ENCODE peak calls at places on chromosomes 16 and 17, in eight cellular contexts. One of them, this sample, is unnamed.
A peak's percentile ranks its signal among the peaks of the same experiment; 100 is the strongest.

GRCh38 chr16:76946879-76947278 is 244.1 kb upstream of the MON1B start:
- DNase-seq in WTC11: no peak
- DNase-seq in frontal cortex: peak; percentile 3
- DNase-seq in naive B cell: no peak
- DNase-seq in iPS-NIHi11: no peak
- DNase-seq in naive thymus-derived CD4-positive, alpha-beta T cell: no peak
- DNase-seq in activated naive CD4-positive, alpha-beta T cell: no peak
- DNase-seq in epithelial cell of prostate: peak; percentile 62
- DNase-seq in this sample: no peak

GRCh38 chr16:8855051-8855786 is 13.6 kb downstream of the CARHSP1 start:
- DNase-seq in WTC11: no peak
- DNase-seq in frontal cortex: no peak
- DNase-seq in naive B cell: no peak
- DNase-seq in iPS-NIHi11: no peak
- DNase-seq in naive thymus-derived CD4-positive, alpha-beta T cell: no peak
- DNase-seq in activated naive CD4-positive, alpha-beta T cell: no peak
- DNase-seq in epithelial cell of prostate: no peak
- DNase-seq in this sample: no peak

GRCh38 chr17:4110152-4110551 is 32.7 kb downstream of the ZZEF1 start:
- DNase-seq in WTC11: no peak
- DNase-seq in frontal cortex: no peak
- DNase-seq in naive B cell: no peak
- DNase-seq in iPS-NIHi11: no peak
- DNase-seq in naive thymus-derived CD4-positive, alpha-beta T cell: no peak
- DNase-seq in activated naive CD4-positive, alpha-beta T cell: no peak
- DNase-seq in epithelial cell of prostate: no peak
- DNase-seq in this sample: no peak

GRCh38 chr17:41678907-41679739 is 9.6 kb upstream of the EIF1 start:
- DNase-seq in WTC11: no peak
- DNase-seq in frontal cortex: no peak
- DNase-seq in naive B cell: peak; percentile 39
- DNase-seq in iPS-NIHi11: no peak
- DNase-seq in naive thymus-derived CD4-positive, alpha-beta T cell: peak; percentile 61
- DNase-seq in activated naive CD4-positive, alpha-beta T cell: no peak
- DNase-seq in epithelial cell of prostate: no peak
- DNase-seq in this sample: peak; percentile 51

GRCh38 chr16:83972256-83973008 is 4.4 kb downstream of the NECAB2 start:
- DNase-seq in WTC11: no peak
- DNase-seq in frontal cortex: no peak
- DNase-seq in naive B cell: no peak
- DNase-seq in iPS-NIHi11: no peak
- DNase-seq in naive thymus-derived CD4-positive, alpha-beta T cell: no peak
- DNase-seq in activated naive CD4-positive, alpha-beta T cell: no peak
- DNase-seq in epithelial cell of prostate: no peak
- DNase-seq in this sample: no peak

GRCh38 chr17:82490512-82491195 is 28.9 kb upstream of the FOXK2 start:
- DNase-seq in WTC11: no peak
- DNase-seq in frontal cortex: no peak
- DNase-seq in naive B cell: no peak
- DNase-seq in iPS-NIHi11: peak; percentile 12
- DNase-seq in naive thymus-derived CD4-positive, alpha-beta T cell: no peak
- DNase-seq in activated naive CD4-positive, alpha-beta T cell: no peak
- DNase-seq in epithelial cell of prostate: no peak
- DNase-seq in this sample: no peak

GRCh38 chr17:13777003-13777402 is 175.3 kb upstream of the HS3ST3A1 start:
- DNase-seq in WTC11: no peak
- DNase-seq in frontal cortex: no peak
- DNase-seq in naive B cell: no peak
- DNase-seq in iPS-NIHi11: no peak
- DNase-seq in naive thymus-derived CD4-positive, alpha-beta T cell: no peak
- DNase-seq in activated naive CD4-positive, alpha-beta T cell: no peak
- DNase-seq in epithelial cell of prostate: no peak
- DNase-seq in this sample: no peak

GRCh38 chr17:70034158-70034557 is 40.9 kb upstream of the KCNJ16 start:
- DNase-seq in WTC11: no peak
- DNase-seq in frontal cortex: no peak
- DNase-seq in naive B cell: no peak
- DNase-seq in iPS-NIHi11: no peak
- DNase-seq in naive thymus-derived CD4-positive, alpha-beta T cell: no peak
- DNase-seq in activated naive CD4-positive, alpha-beta T cell: no peak
- DNase-seq in epithelial cell of prostate: no peak
- DNase-seq in this sample: no peak

GRCh38 chr16:2749476-2749875 is 3.0 kb upstream of the SRRM2 start:
- DNase-seq in WTC11: no peak
- DNase-seq in frontal cortex: no peak
- DNase-seq in naive B cell: no peak
- DNase-seq in iPS-NIHi11: no peak
- DNase-seq in naive thymus-derived CD4-positive, alpha-beta T cell: no peak
- DNase-seq in activated naive CD4-positive, alpha-beta T cell: no peak
- DNase-seq in epithelial cell of prostate: no peak
- DNase-seq in this sample: no peak

GRCh38 chr17:29062215-29062614 is 19.3 kb downstream of the PIPOX start:
- DNase-seq in WTC11: no peak
- DNase-seq in frontal cortex: no peak
- DNase-seq in naive B cell: no peak
- DNase-seq in iPS-NIHi11: no peak
- DNase-seq in naive thymus-derived CD4-positive, alpha-beta T cell: no peak
- DNase-seq in activated naive CD4-positive, alpha-beta T cell: no peak
- DNase-seq in epithelial cell of prostate: no peak
- DNase-seq in this sample: no peak

GRCh38 chr17:40358323-40359038 is 6.1 kb downstream of the GJD3 start:
- DNase-seq in WTC11: peak; percentile 94
- DNase-seq in frontal cortex: peak; percentile 93
- DNase-seq in naive B cell: peak; percentile 80
- DNase-seq in iPS-NIHi11: peak; percentile 92
- DNase-seq in naive thymus-derived CD4-positive, alpha-beta T cell: peak; percentile 81
- DNase-seq in activated naive CD4-positive, alpha-beta T cell: peak; percentile 82
- DNase-seq in epithelial cell of prostate: no peak
- DNase-seq in this sample: peak; percentile 90

GRCh38 chr16:82219298-82219697 is 49.3 kb upstream of the MPHOSPH6 start:
- DNase-seq in WTC11: no peak
- DNase-seq in frontal cortex: no peak
- DNase-seq in naive B cell: no peak
- DNase-seq in iPS-NIHi11: no peak
- DNase-seq in naive thymus-derived CD4-positive, alpha-beta T cell: no peak
- DNase-seq in activated naive CD4-positive, alpha-beta T cell: no peak
- DNase-seq in epithelial cell of prostate: no peak
- DNase-seq in this sample: no peak

GRCh38 chr17:83079340-83079747 is at the start of gene METRNL:
- DNase-seq in WTC11: peak; percentile 64
- DNase-seq in frontal cortex: peak; percentile 98
- DNase-seq in naive B cell: peak; percentile 57
- DNase-seq in iPS-NIHi11: peak; percentile 97
- DNase-seq in naive thymus-derived CD4-positive, alpha-beta T cell: peak; percentile 22
- DNase-seq in activated naive CD4-positive, alpha-beta T cell: no peak
- DNase-seq in epithelial cell of prostate: no peak
- DNase-seq in this sample: peak; percentile 53

GRCh38 chr16:26963109-26963508 is 103.6 kb upstream of the C16orf82 start:
- DNase-seq in WTC11: peak; percentile 63
- DNase-seq in frontal cortex: no peak
- DNase-seq in naive B cell: no peak
- DNase-seq in iPS-NIHi11: peak; percentile 82
- DNase-seq in naive thymus-derived CD4-positive, alpha-beta T cell: no peak
- DNase-seq in activated naive CD4-positive, alpha-beta T cell: no peak
- DNase-seq in epithelial cell of prostate: no peak
- DNase-seq in this sample: no peak

GRCh38 chr17:3959295-3959899 is 4.8 kb downstream of the ATP2A3 start:
- DNase-seq in WTC11: no peak
- DNase-seq in frontal cortex: no peak
- DNase-seq in naive B cell: no peak
- DNase-seq in iPS-NIHi11: no peak
- DNase-seq in naive thymus-derived CD4-positive, alpha-beta T cell: no peak
- DNase-seq in activated naive CD4-positive, alpha-beta T cell: no peak
- DNase-seq in epithelial cell of prostate: no peak
- DNase-seq in this sample: no peak

GRCh38 chr16:11909653-11910551 is 5.9 kb downstream of the GSPT1 start:
- DNase-seq in WTC11: no peak
- DNase-seq in frontal cortex: no peak
- DNase-seq in naive B cell: no peak
- DNase-seq in iPS-NIHi11: no peak
- DNase-seq in naive thymus-derived CD4-positive, alpha-beta T cell: no peak
- DNase-seq in activated naive CD4-positive, alpha-beta T cell: no peak
- DNase-seq in epithelial cell of prostate: no peak
- DNase-seq in this sample: no peak

GRCh38 chr17:41082565-41083136 is 1.3 kb upstream of the KRTAP4-7 start:
- DNase-seq in WTC11: no peak
- DNase-seq in frontal cortex: no peak
- DNase-seq in naive B cell: no peak
- DNase-seq in iPS-NIHi11: no peak
- DNase-seq in naive thymus-derived CD4-positive, alpha-beta T cell: no peak
- DNase-seq in activated naive CD4-positive, alpha-beta T cell: no peak
- DNase-seq in epithelial cell of prostate: peak; percentile 49
- DNase-seq in this sample: no peak

GRCh38 chr17:57751971-57752905 is 7.1 kb upstream of the CCDC182 start:
- DNase-seq in WTC11: no peak
- DNase-seq in frontal cortex: no peak
- DNase-seq in naive B cell: no peak
- DNase-seq in iPS-NIHi11: no peak
- DNase-seq in naive thymus-derived CD4-positive, alpha-beta T cell: no peak
- DNase-seq in activated naive CD4-positive, alpha-beta T cell: no peak
- DNase-seq in epithelial cell of prostate: no peak
- DNase-seq in this sample: no peak

GRCh38 chr17:40775945-40776344 is 3.9 kb upstream of the KRT26 start:
- DNase-seq in WTC11: no peak
- DNase-seq in frontal cortex: no peak
- DNase-seq in naive B cell: no peak
- DNase-seq in iPS-NIHi11: no peak
- DNase-seq in naive thymus-derived CD4-positive, alpha-beta T cell: no peak
- DNase-seq in activated naive CD4-positive, alpha-beta T cell: no peak
- DNase-seq in epithelial cell of prostate: no peak
- DNase-seq in this sample: no peak

GRCh38 chr16:89317101-89317671 is 99.7 kb downstream of the ZNF778 start:
- DNase-seq in WTC11: no peak
- DNase-seq in frontal cortex: no peak
- DNase-seq in naive B cell: no peak
- DNase-seq in iPS-NIHi11: no peak
- DNase-seq in naive thymus-derived CD4-positive, alpha-beta T cell: no peak
- DNase-seq in activated naive CD4-positive, alpha-beta T cell: no peak
- DNase-seq in epithelial cell of prostate: no peak
- DNase-seq in this sample: no peak

GRCh38 chr17:58219789-58220183 is 731 bp upstream of the MKS1 start:
- DNase-seq in WTC11: no peak
- DNase-seq in frontal cortex: peak; percentile 22
- DNase-seq in naive B cell: no peak
- DNase-seq in iPS-NIHi11: no peak
- DNase-seq in naive thymus-derived CD4-positive, alpha-beta T cell: no peak
- DNase-seq in activated naive CD4-positive, alpha-beta T cell: no peak
- DNase-seq in epithelial cell of prostate: no peak
- DNase-seq in this sample: no peak

GRCh38 chr17:82065638-82066303 is at the start of gene DUS1L:
- DNase-seq in WTC11: peak; percentile 60
- DNase-seq in frontal cortex: peak; percentile 95
- DNase-seq in naive B cell: peak; percentile 64
- DNase-seq in iPS-NIHi11: peak; percentile 100
- DNase-seq in naive thymus-derived CD4-positive, alpha-beta T cell: peak; percentile 69
- DNase-seq in activated naive CD4-positive, alpha-beta T cell: peak; percentile 45
- DNase-seq in epithelial cell of prostate: no peak
- DNase-seq in this sample: peak; percentile 64

GRCh38 chr16:85269165-85269564 is 156.9 kb upstream of the CIBAR2 start:
- DNase-seq in WTC11: no peak
- DNase-seq in frontal cortex: no peak
- DNase-seq in naive B cell: no peak
- DNase-seq in iPS-NIHi11: no peak
- DNase-seq in naive thymus-derived CD4-positive, alpha-beta T cell: no peak
- DNase-seq in activated naive CD4-positive, alpha-beta T cell: no peak
- DNase-seq in epithelial cell of prostate: no peak
- DNase-seq in this sample: no peak

GRCh38 chr17:41894791-41895331 is 23.9 kb downstream of the ACLY start:
- DNase-seq in WTC11: no peak
- DNase-seq in frontal cortex: no peak
- DNase-seq in naive B cell: no peak
- DNase-seq in iPS-NIHi11: no peak
- DNase-seq in naive thymus-derived CD4-positive, alpha-beta T cell: no peak
- DNase-seq in activated naive CD4-positive, alpha-beta T cell: no peak
- DNase-seq in epithelial cell of prostate: no peak
- DNase-seq in this sample: no peak

GRCh38 chr16:14611660-14612059 is 18.4 kb downstream of the PARN start:
- DNase-seq in WTC11: no peak
- DNase-seq in frontal cortex: no peak
- DNase-seq in naive B cell: no peak
- DNase-seq in iPS-NIHi11: no peak
- DNase-seq in naive thymus-derived CD4-positive, alpha-beta T cell: no peak
- DNase-seq in activated naive CD4-positive, alpha-beta T cell: no peak
- DNase-seq in epithelial cell of prostate: no peak
- DNase-seq in this sample: no peak

GRCh38 chr17:7838291-7839075 is 4.5 kb downstream of the KDM6B start:
- DNase-seq in WTC11: no peak
- DNase-seq in frontal cortex: no peak
- DNase-seq in naive B cell: peak; percentile 33
- DNase-seq in iPS-NIHi11: no peak
- DNase-seq in naive thymus-derived CD4-positive, alpha-beta T cell: no peak
- DNase-seq in activated naive CD4-positive, alpha-beta T cell: no peak
- DNase-seq in epithelial cell of prostate: no peak
- DNase-seq in this sample: no peak

GRCh38 chr16:73010150-73010676 is 37.7 kb downstream of the ZFHX3 start:
- DNase-seq in WTC11: no peak
- DNase-seq in frontal cortex: no peak
- DNase-seq in naive B cell: no peak
- DNase-seq in iPS-NIHi11: no peak
- DNase-seq in naive thymus-derived CD4-positive, alpha-beta T cell: no peak
- DNase-seq in activated naive CD4-positive, alpha-beta T cell: no peak
- DNase-seq in epithelial cell of prostate: no peak
- DNase-seq in this sample: no peak

GRCh38 chr16:25172831-25173230 is 43.9 kb upstream of the AQP8 start:
- DNase-seq in WTC11: no peak
- DNase-seq in frontal cortex: no peak
- DNase-seq in naive B cell: no peak
- DNase-seq in iPS-NIHi11: no peak
- DNase-seq in naive thymus-derived CD4-positive, alpha-beta T cell: no peak
- DNase-seq in activated naive CD4-positive, alpha-beta T cell: no peak
- DNase-seq in epithelial cell of prostate: no peak
- DNase-seq in this sample: no peak

GRCh38 chr16:22635345-22635744 is 124.7 kb downstream of the NPIPB5 start:
- DNase-seq in WTC11: no peak
- DNase-seq in frontal cortex: no peak
- DNase-seq in naive B cell: no peak
- DNase-seq in iPS-NIHi11: peak; percentile 58
- DNase-seq in naive thymus-derived CD4-positive, alpha-beta T cell: no peak
- DNase-seq in activated naive CD4-positive, alpha-beta T cell: no peak
- DNase-seq in epithelial cell of prostate: no peak
- DNase-seq in this sample: no peak

GRCh38 chr17:61410100-61410551 is 10.5 kb downstream of the TBX2 start:
- DNase-seq in WTC11: no peak
- DNase-seq in frontal cortex: peak; percentile 12
- DNase-seq in naive B cell: no peak
- DNase-seq in iPS-NIHi11: no peak
- DNase-seq in naive thymus-derived CD4-positive, alpha-beta T cell: no peak
- DNase-seq in activated naive CD4-positive, alpha-beta T cell: no peak
- DNase-seq in epithelial cell of prostate: no peak
- DNase-seq in this sample: no peak